ENCODE peak calls at places on chromosomes 12 and 14, in four cellular contexts. C is HCT116, J is RWPE2, X is left lung. E is an unnamed sample.

GRCh38 chr12:131621701-131622421 is 89.0 kb upstream of the SFSWAP start:
- DNase-seq in C (no peak), X (no peak), J (no peak), E (no peak)

GRCh38 chr12:94276725-94277124 is 128.3 kb downstream of the PLXNC1 start:
- DNase-seq in C (no peak), X (no peak), J (no peak), E (no peak)

GRCh38 chr12:26152507-26153102 is 27.8 kb upstream of the BHLHE41 start:
- DNase-seq in C (no peak), X (no peak), J (no peak), E (no peak)

GRCh38 chr12:52771088-52771487 is 6.1 kb downstream of the KRT76 start:
- DNase-seq in J (no peak), X (no peak), C (no peak), E (no peak)

GRCh38 chr14:32565256-32565655 is 236.2 kb downstream of the AKAP6 start:
- DNase-seq in J (no peak), X (no peak), C (no peak), E (no peak)

GRCh38 chr12:46373303-46374182 is 970 bp upstream of the SLC38A2 start:
- DNase-seq in J (peak; percentile 73), X (peak; percentile 60), C (no peak), E (no peak)

GRCh38 chr14:52391866-52392600 is 77.9 kb downstream of the PTGER2 start:
- DNase-seq in C (peak; percentile 13), X (no peak), J (no peak), E (no peak)

GRCh38 chr14:91171291-91171690 is 57.4 kb downstream of the DGLUCY start:
- DNase-seq in J (no peak), C (no peak), X (no peak), E (no peak)

GRCh38 chr12:52007158-52007921 is 594 bp downstream of the TAMALIN start:
- DNase-seq in C (no peak), J (no peak), X (peak; percentile 68), E (no peak)

GRCh38 chr14:73265721-73266046 is 28.4 kb downstream of the PAPLN start:
- DNase-seq in C (no peak), J (no peak), X (no peak), E (no peak)

GRCh38 chr12:52865090-52865944 is 16.5 kb upstream of the KRT78 start:
- DNase-seq in X (peak; percentile 62), C (peak; percentile 79), J (no peak), E (peak; percentile 82)

GRCh38 chr12:109165599-109165998 is 49.2 kb downstream of the ACACB start:
- DNase-seq in X (no peak), C (no peak), J (no peak), E (no peak)

GRCh38 chr14:100546051-100546443 is 41.2 kb downstream of the BEGAIN start:
- DNase-seq in C (no peak), X (no peak), J (no peak), E (no peak)

GRCh38 chr14:102279688-102280348 is 25.1 kb downstream of the MOK start:
- DNase-seq in J (peak; percentile 98), C (peak; percentile 84), X (no peak), E (no peak)

GRCh38 chr12:67193705-67194104 is 75.5 kb upstream of the CAND1 start:
- DNase-seq in X (no peak), J (no peak), C (no peak), E (peak; percentile 22)

GRCh38 chr12:48023386-48023785 is 19.1 kb upstream of the COL2A1 start:
- DNase-seq in J (no peak), C (no peak), X (no peak), E (no peak)

GRCh38 chr12:52214421-52214802 is 18.6 kb upstream of the KRT7 start:
- DNase-seq in J (peak; percentile 71), X (no peak), C (no peak), E (no peak)

GRCh38 chr14:20631023-20631820 is 10.3 kb downstream of the OR6S1 start:
- DNase-seq in J (no peak), C (no peak), X (no peak), E (no peak)

GRCh38 chr14:23321572-23322547 is 603 bp downstream of the PABPN1 start:
- DNase-seq in C (no peak), X (peak; percentile 65), J (no peak), E (no peak)

GRCh38 chr12:46524778-46525177 is 152.2 kb upstream of the SLC38A2 start:
- DNase-seq in C (no peak), X (peak; percentile 65), J (no peak), E (no peak)

GRCh38 chr14:55731881-55732498 is 152.0 kb downstream of the KTN1 start:
- DNase-seq in C (peak; percentile 12), J (no peak), X (no peak), E (no peak)

GRCh38 chr14:73026243-73026844 is 562 bp downstream of the ZFYVE1 start:
- DNase-seq in C (no peak), X (no peak), J (no peak), E (no peak)

GRCh38 chr12:11695321-11695720 is 45.8 kb downstream of the ETV6 start:
- DNase-seq in X (no peak), J (no peak), C (no peak), E (no peak)

GRCh38 chr12:26242683-26243082 is 47.3 kb downstream of the SSPN start:
- DNase-seq in C (no peak), J (no peak), X (no peak), E (no peak)

GRCh38 chr12:31370645-31371620 is 45.0 kb upstream of the SINHCAF start:
- DNase-seq in X (no peak), J (no peak), C (no peak), E (no peak)

GRCh38 chr14:63727231-63727735 is 582 bp downstream of the SGPP1 start:
- DNase-seq in C (no peak), J (peak; percentile 76), X (peak; percentile 48), E (no peak)

GRCh38 chr12:53733051-53733812 is 6.0 kb upstream of the CALCOCO1 start:
- DNase-seq in C (no peak), J (no peak), X (no peak), E (no peak)

GRCh38 chr14:53946404-53947400 is 9.9 kb downstream of the BMP4 start:
- DNase-seq in C (no peak), J (no peak), X (no peak), E (no peak)

GRCh38 chr12:5318874-5319273 is 113.0 kb upstream of the NTF3 start:
- DNase-seq in C (peak; percentile 56), J (no peak), X (no peak), E (no peak)

GRCh38 chr14:23358042-23358441 is 5.4 kb upstream of the SLC22A17 start:
- DNase-seq in J (no peak), C (no peak), X (no peak), E (no peak)

GRCh38 chr12:6639151-6639773 is 3.5 kb upstream of the LPAR5 start:
- DNase-seq in X (no peak), J (no peak), C (no peak), E (no peak)

GRCh38 chr14:66076166-66076565 is 410.0 kb upstream of the CCDC196 start:
- DNase-seq in J (no peak), X (no peak), C (no peak), E (no peak)

GRCh38 chr12:109538191-109538863 is 35.0 kb downstream of the MMAB start:
- DNase-seq in X (no peak), C (no peak), J (no peak), E (no peak)

DNA sequence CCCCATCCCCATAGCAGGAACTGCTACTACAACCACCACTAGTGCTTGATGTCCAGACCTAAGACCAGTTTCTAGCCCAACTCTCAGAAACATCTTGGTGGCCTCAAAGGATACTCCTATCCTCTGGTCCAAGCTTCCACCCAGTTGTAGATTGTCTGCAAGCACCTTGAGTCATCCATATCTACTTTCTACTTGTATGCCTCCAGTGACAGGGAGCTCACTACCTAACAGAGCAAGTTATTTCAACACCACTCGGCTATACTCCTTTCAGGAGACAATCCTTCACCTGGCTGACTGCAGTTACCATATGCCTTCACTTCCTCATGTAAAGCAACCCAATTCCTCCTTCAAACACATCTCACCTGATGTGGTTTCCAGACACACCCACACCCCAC is 49.5 kb downstream of the KDM2B start:
- DNase-seq in X (no peak), C (no peak), J (no peak), E (no peak)
- H3K4me3 ChIP-seq in X (no peak overlapping the region), C (no peak overlapping the region), J (no peak overlapping the region), E (no peak overlapping the region)

GRCh38 chr14:84485016-84485415 is 1044.9 kb upstream of the FLRT2 start:
- DNase-seq in X (no peak), C (no peak), J (no peak), E (no peak)

GRCh38 chr14:84483072-84483410 is 1046.9 kb upstream of the FLRT2 start:
- DNase-seq in C (no peak), X (no peak), J (no peak), E (no peak)

GRCh38 chr14:84477996-84478395 is 1051.9 kb upstream of the FLRT2 start:
- DNase-seq in X (no peak), C (no peak), J (no peak), E (no peak)

DNA sequence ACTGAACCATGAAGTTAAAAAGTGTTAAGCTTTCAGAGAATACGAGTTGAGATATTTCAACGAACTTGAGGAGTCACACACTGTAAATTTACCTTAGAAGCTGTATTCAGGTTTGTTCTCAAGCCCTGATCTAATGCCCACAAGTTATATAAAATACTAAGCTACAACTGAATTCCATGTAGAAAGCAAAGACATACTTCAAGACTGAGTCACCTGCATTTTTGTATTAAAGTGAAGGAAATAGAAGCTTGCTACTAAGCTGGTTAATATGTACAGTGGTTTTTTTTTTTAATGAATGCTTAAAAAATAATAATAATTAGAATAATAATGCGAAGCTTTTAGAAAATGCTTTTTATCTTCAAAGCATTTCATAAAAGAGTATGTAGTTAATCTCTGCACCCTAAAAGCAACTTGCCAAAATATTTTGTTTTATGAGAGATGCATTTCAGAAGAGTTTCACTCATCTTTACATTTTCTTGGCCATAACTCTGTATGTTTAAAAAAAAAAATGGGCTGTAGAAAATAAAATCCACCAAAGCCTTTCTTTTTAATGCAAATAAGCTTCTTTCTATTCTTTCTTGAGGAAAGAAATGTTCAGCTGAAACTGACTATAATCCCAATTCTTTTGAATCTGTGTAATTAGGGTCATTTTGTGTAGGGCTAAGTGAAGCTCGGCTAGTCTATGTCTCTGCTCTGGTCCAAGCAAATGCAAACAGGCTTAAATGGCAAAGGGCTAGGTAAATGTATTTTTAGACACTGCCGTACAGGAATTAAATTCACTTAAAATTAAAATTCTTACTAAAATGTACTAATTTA is 1047.5 kb upstream of the FLRT2 start:
- DNase-seq in X (no peak), J (no peak), C (no peak), E (no peak)
- H3K27ac ChIP-seq in X (no peak overlapping the region), J (peak overlapping the region; percentile 51), C (no peak overlapping the region), E (no peak overlapping the region)

DNA sequence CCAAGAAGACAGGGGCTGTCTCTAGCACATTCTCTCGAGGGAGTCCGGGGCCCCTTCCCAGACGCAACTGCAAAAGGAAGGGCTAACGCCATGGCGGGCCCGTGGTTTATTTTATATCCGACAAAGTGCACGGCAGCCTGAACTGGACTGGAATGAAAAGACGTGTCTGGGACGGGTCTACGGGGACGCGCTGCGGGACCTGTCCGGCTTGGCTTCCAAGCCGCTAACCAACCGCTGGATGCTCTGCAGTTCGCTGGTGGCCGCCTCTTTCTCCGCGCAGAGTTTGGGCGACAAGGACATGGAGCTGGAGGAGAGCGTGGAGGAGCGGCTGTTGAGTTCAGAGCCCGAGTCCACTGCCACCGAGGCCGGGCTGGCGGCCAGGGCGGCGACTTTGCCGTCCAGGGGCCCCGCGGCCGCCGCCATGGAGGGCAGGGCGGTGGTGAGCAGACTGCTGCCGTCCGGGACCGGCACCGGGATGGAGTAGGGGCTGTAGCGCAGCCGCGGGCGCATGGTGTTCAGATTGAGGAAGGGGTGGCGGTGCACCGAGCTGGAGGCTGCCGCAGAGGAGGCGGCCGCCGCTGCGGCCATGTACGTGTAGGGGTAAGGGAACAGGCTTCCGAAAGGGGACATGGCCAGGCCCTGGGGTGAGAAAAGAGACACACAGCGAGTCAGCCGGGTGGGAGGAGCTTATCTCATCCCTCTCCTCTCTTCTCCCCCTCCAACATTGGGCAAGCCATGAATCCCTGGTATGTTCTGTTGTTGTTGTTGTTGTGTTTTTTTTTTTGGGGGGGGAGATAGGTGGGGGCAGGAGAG is 12.1 kb downstream of the TBX3 start:
- DNase-seq in X (no peak), C (no peak), J (no peak), E (no peak)
- H3K4me3 ChIP-seq in X (no peak overlapping the region), C (no peak overlapping the region), J (peak overlapping the region; percentile 22), E (peak overlapping the region; percentile 12)

GRCh38 chr12:57755454-57756372 is 810 bp downstream of the MARCHF9 start:
- DNase-seq in J (no peak), C (no peak), X (peak; percentile 58), E (no peak)
- H3K27ac ChIP-seq in J (peak overlapping the region; percentile 65), C (peak overlapping the region; percentile 58), X (peak overlapping the region; percentile 76), E (no peak overlapping the region)